ENCODE peak calls at places on chromosomes 11 and 22, in four cellular contexts. F, M, A and J are unnamed samples.
A peak's percentile ranks its signal among the peaks of the same experiment; 100 is the strongest.

GRCh38 chr11:121615506-121615905 is 162.7 kb upstream of the SORL1-AS1 start:
- DNase-seq in F (no peak), M (no peak), A (no peak), J (no peak)

GRCh38 chr11:108788565-108789199 is 123.8 kb downstream of the DDX10 start:
- DNase-seq in F (no peak), M (no peak), A (no peak), J (peak; percentile 31)

GRCh38 chr22:37762389-37762836 is 45.3 kb upstream of the GCAT start:
- DNase-seq in F (no peak), M (no peak), A (no peak), J (no peak)

GRCh38 chr11:28833670-28834069 is 725.5 kb downstream of the METTL15 start:
- DNase-seq in F (no peak), M (no peak), A (no peak), J (no peak)

GRCh38 chr11:4019891-4020290 is 74.7 kb upstream of the RRM1 start:
- DNase-seq in F (no peak), M (no peak), A (no peak), J (no peak)

GRCh38 chr22:50119169-50119767 is 29.5 kb downstream of the MOV10L1 start:
- DNase-seq in F (no peak), M (no peak), A (no peak), J (no peak)

GRCh38 chr22:35306350-35306967 is 6.8 kb downstream of the TOM1 start:
- DNase-seq in F (no peak), M (no peak), A (no peak), J (no peak)

GRCh38 chr11:2168286-2169000 is 3.2 kb downstream of the TH start:
- DNase-seq in F (no peak), M (no peak), A (no peak), J (no peak)

GRCh38 chr22:35140879-35141745 is 75.2 kb downstream of the ISX start:
- DNase-seq in F (no peak), M (peak; percentile 1), A (no peak), J (peak; percentile 80)

GRCh38 chr11:117559698-117560097 is 232.0 kb downstream of the CEP164 start:
- DNase-seq in F (no peak), M (no peak), A (no peak), J (no peak)